ENCODE peak calls at places on chromosomes 1 and 21, in eight cellular contexts. One of them, this sample, is unnamed. For H3K4me1, the result is how much of the 10 kb centered on the place peaks cover.

GRCh38 chr1:35886606-35887431 is 3.8 kb downstream of the AGO1 start:
- DNase-seq in cardiac muscle cell: peak
- DNase-seq in prostate gland: no peak
- DNase-seq in upper lobe of left lung: no peak
- DNase-seq in fibroblast of lung: peak
- DNase-seq in left lung: no peak
- DNase-seq in A673: no peak
- DNase-seq in GM23338: peak
- DNase-seq in this sample: peak

GRCh38 chr1:194233069-194233468 is 1046.7 kb upstream of the B3GALT2 start:
- DNase-seq in cardiac muscle cell: no peak
- DNase-seq in prostate gland: no peak
- DNase-seq in upper lobe of left lung: no peak
- DNase-seq in fibroblast of lung: peak
- DNase-seq in left lung: no peak
- DNase-seq in A673: no peak
- DNase-seq in GM23338: no peak
- DNase-seq in this sample: no peak

GRCh38 chr1:6603424-6603850 is 768 bp upstream of the KLHL21 start:
- DNase-seq in cardiac muscle cell: peak
- DNase-seq in prostate gland: no peak
- DNase-seq in upper lobe of left lung: peak
- DNase-seq in fibroblast of lung: peak
- DNase-seq in left lung: peak
- DNase-seq in A673: peak
- DNase-seq in GM23338: peak
- DNase-seq in this sample: peak

GRCh38 chr1:115838805-115839705 is 1.9 kb downstream of the NHLH2 start:
- DNase-seq in cardiac muscle cell: peak
- DNase-seq in prostate gland: peak
- DNase-seq in upper lobe of left lung: peak
- DNase-seq in fibroblast of lung: peak
- DNase-seq in left lung: peak
- DNase-seq in A673: peak
- DNase-seq in GM23338: peak
- DNase-seq in this sample: no peak

GRCh38 chr1:172882791-172883386 is 167.9 kb downstream of the TNFSF18 start:
- DNase-seq in cardiac muscle cell: no peak
- DNase-seq in prostate gland: no peak
- DNase-seq in upper lobe of left lung: no peak
- DNase-seq in fibroblast of lung: no peak
- DNase-seq in left lung: no peak
- DNase-seq in A673: no peak
- DNase-seq in GM23338: no peak
- DNase-seq in this sample: no peak

GRCh38 chr21:25871566-25871965 is 136.8 kb downstream of the GABPA start:
- DNase-seq in cardiac muscle cell: no peak
- DNase-seq in prostate gland: no peak
- DNase-seq in upper lobe of left lung: no peak
- DNase-seq in fibroblast of lung: no peak
- DNase-seq in left lung: no peak
- DNase-seq in A673: no peak
- DNase-seq in GM23338: peak
- DNase-seq in this sample: peak

GRCh38 chr1:191963781-191964455 is 194.3 kb upstream of the RGS18 start:
- DNase-seq in cardiac muscle cell: no peak
- DNase-seq in prostate gland: no peak
- DNase-seq in upper lobe of left lung: no peak
- DNase-seq in fibroblast of lung: peak
- DNase-seq in left lung: no peak
- DNase-seq in A673: peak
- DNase-seq in GM23338: no peak
- DNase-seq in this sample: peak

GRCh38 chr21:43731891-43732711 is 13.2 kb downstream of the PDXK start:
- DNase-seq in cardiac muscle cell: no peak
- DNase-seq in prostate gland: no peak
- DNase-seq in upper lobe of left lung: no peak
- DNase-seq in fibroblast of lung: peak
- DNase-seq in left lung: no peak
- DNase-seq in A673: peak
- DNase-seq in GM23338: no peak
- DNase-seq in this sample: no peak

GRCh38 chr1:107750364-107750959 is 214.5 kb downstream of the VAV3 start:
- DNase-seq in cardiac muscle cell: peak
- DNase-seq in prostate gland: peak
- DNase-seq in upper lobe of left lung: no peak
- DNase-seq in fibroblast of lung: peak
- DNase-seq in left lung: no peak
- DNase-seq in A673: peak
- DNase-seq in GM23338: peak
- DNase-seq in this sample: peak

GRCh38 chr1:162663589-162664030 is 31.3 kb downstream of the DDR2 start:
- DNase-seq in cardiac muscle cell: no peak
- DNase-seq in prostate gland: no peak
- DNase-seq in upper lobe of left lung: no peak
- DNase-seq in fibroblast of lung: peak
- DNase-seq in left lung: no peak
- DNase-seq in A673: peak
- DNase-seq in GM23338: peak
- DNase-seq in this sample: peak

DNA sequence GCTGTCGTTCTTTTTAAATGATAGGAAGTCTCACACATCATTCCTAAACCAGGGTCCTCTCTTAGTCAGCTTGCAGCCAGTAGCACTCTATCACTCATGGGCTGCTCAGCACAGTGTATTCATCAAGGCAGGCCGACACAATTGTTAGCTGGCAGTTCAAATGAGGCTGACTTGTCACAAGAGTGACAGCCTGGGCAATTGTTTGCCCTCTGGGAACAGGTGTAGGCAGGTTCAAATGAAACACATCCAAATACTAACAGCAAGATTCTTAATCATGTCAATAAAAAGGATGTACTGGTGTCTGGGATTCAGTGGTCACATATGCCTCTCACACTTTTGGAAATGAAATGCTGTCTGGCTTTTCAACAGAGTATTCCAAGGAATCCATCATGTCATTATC is 76.8 kb downstream of the ERICH3 start:
- DNase-seq in cardiac muscle cell: no peak
- DNase-seq in prostate gland: no peak
- DNase-seq in upper lobe of left lung: no peak
- DNase-seq in fibroblast of lung: no peak
- DNase-seq in left lung: no peak
- DNase-seq in A673: no peak
- DNase-seq in GM23338: no peak
- DNase-seq in this sample: no peak
- TF ChIP-seq CTCF in cardiac muscle cell: no peak
- TF ChIP-seq CTCF in prostate gland: no peak
- TF ChIP-seq CTCF in upper lobe of left lung: no peak
- TF ChIP-seq CTCF in fibroblast of lung: no peak
- TF ChIP-seq CTCF in left lung: no peak
- TF ChIP-seq CTCF in A673: no peak
- TF ChIP-seq CTCF in GM23338: no peak
- TF ChIP-seq CTCF in this sample: no peak

DNA sequence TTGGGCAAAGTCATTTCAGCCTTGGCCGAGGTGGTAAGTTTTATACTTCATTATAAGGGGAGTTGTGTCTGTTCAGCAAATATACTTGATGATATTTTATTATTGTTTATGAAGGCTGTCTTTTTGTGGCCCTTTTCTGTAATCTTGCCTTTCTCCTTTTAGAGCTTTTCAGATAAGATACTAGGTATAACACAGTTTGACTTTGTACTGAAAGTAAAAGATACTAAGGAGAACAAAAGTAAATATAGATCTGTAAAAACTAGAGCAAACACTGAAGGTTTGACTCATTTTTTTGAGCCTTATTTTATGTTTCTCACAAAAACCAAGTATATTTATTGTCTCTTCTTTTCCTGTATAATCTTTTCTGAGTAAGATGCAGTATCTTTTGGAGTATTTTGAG is 61.9 kb downstream of the KIF1B start:
- DNase-seq in cardiac muscle cell: no peak
- DNase-seq in prostate gland: no peak
- DNase-seq in upper lobe of left lung: no peak
- DNase-seq in fibroblast of lung: no peak
- DNase-seq in left lung: no peak
- DNase-seq in A673: no peak
- DNase-seq in GM23338: no peak
- DNase-seq in this sample: no peak
- H3K4me1 ChIP-seq in cardiac muscle cell: under half
- H3K4me1 ChIP-seq in prostate gland: under half
- H3K4me1 ChIP-seq in upper lobe of left lung: under half
- H3K4me1 ChIP-seq in fibroblast of lung: under half
- H3K4me1 ChIP-seq in left lung: under half
- H3K4me1 ChIP-seq in A673: under half
- H3K4me1 ChIP-seq in GM23338: under half
- H3K4me1 ChIP-seq in this sample: under half

GRCh38 chr1:180504186-180504585 is 1.8 kb upstream of the ACBD6 start:
- DNase-seq in cardiac muscle cell: no peak
- DNase-seq in prostate gland: no peak
- DNase-seq in upper lobe of left lung: no peak
- DNase-seq in fibroblast of lung: no peak
- DNase-seq in left lung: no peak
- DNase-seq in A673: no peak
- DNase-seq in GM23338: no peak
- DNase-seq in this sample: no peak

GRCh38 chr1:180508725-180509097 is 6.3 kb upstream of the ACBD6 start:
- DNase-seq in cardiac muscle cell: no peak
- DNase-seq in prostate gland: no peak
- DNase-seq in upper lobe of left lung: peak
- DNase-seq in fibroblast of lung: no peak
- DNase-seq in left lung: peak
- DNase-seq in A673: no peak
- DNase-seq in GM23338: no peak
- DNase-seq in this sample: no peak

GRCh38 chr1:180510882-180511281 is 8.5 kb upstream of the ACBD6 start:
- DNase-seq in cardiac muscle cell: no peak
- DNase-seq in prostate gland: no peak
- DNase-seq in upper lobe of left lung: no peak
- DNase-seq in fibroblast of lung: no peak
- DNase-seq in left lung: no peak
- DNase-seq in A673: no peak
- DNase-seq in GM23338: no peak
- DNase-seq in this sample: no peak

GRCh38 chr1:180505732-180506335 is 3.5 kb upstream of the ACBD6 start:
- DNase-seq in cardiac muscle cell: no peak
- DNase-seq in prostate gland: no peak
- DNase-seq in upper lobe of left lung: no peak
- DNase-seq in fibroblast of lung: no peak
- DNase-seq in left lung: no peak
- DNase-seq in A673: no peak
- DNase-seq in GM23338: no peak
- DNase-seq in this sample: no peak

DNA sequence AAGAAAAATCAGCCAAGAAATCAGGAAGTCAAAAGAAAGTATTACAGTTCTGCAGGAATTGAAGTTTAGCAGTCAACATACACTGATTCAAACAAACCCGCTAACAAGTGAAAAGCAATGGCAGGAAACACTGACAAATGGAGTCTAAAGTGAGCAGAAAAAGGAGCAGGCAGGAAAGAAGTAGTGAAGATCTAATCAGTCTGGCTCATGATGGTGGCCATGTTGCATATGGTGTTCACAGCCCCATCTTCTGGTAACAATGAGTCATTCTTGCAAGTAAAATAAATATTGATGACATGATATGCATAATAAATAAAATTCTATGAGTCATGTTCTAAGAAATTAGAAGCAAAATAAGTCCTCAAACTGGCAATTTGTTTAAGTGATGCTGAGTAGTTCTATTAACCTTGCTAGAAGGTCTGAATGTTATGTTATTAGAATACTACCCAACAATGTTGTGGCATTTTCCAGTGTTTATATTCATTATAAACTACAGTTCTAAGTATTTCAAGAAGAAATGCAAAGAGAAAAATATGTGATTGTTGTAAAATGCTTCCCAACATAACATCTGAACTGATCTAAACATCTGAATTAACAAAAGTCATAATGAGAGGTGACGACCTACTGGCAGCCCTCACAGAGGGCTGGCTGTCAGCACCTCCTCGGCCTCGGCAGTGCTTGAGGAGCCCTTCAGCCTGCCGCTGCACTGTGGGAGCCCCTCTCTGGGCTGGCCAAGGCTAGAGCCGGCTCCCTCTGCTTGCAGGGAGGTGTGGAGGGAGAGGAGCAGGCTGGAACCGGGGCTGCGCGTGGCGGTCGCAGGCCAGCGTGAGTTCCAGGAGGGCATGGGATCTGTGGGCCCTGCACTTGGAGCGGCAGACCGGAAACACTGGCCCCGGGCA is 5.7 kb upstream of the ACBD6 start:
- DNase-seq in cardiac muscle cell: no peak
- DNase-seq in prostate gland: no peak
- DNase-seq in upper lobe of left lung: peak
- DNase-seq in fibroblast of lung: peak
- DNase-seq in left lung: peak
- DNase-seq in A673: peak
- DNase-seq in GM23338: no peak
- DNase-seq in this sample: no peak
- TF ChIP-seq CTCF in cardiac muscle cell: no peak
- TF ChIP-seq CTCF in prostate gland: no peak
- TF ChIP-seq CTCF in upper lobe of left lung: no peak
- TF ChIP-seq CTCF in fibroblast of lung: no peak
- TF ChIP-seq CTCF in left lung: no peak
- TF ChIP-seq CTCF in A673: peak
- TF ChIP-seq CTCF in GM23338: no peak
- TF ChIP-seq CTCF in this sample: peak

GRCh38 chr1:51618715-51619114 is 1.8 kb downstream of the OSBPL9 start:
- DNase-seq in cardiac muscle cell: no peak
- DNase-seq in prostate gland: no peak
- DNase-seq in upper lobe of left lung: no peak
- DNase-seq in fibroblast of lung: no peak
- DNase-seq in left lung: no peak
- DNase-seq in A673: no peak
- DNase-seq in GM23338: no peak
- DNase-seq in this sample: no peak
- H3K4me1 ChIP-seq in cardiac muscle cell: under half
- H3K4me1 ChIP-seq in prostate gland: under half
- H3K4me1 ChIP-seq in upper lobe of left lung: under half
- H3K4me1 ChIP-seq in fibroblast of lung: under half
- H3K4me1 ChIP-seq in left lung: under half
- H3K4me1 ChIP-seq in A673: under half
- H3K4me1 ChIP-seq in GM23338: under half
- H3K4me1 ChIP-seq in this sample: under half

GRCh38 chr1:91700332-91700731 is 185.6 kb downstream of the TGFBR3 start:
- DNase-seq in cardiac muscle cell: no peak
- DNase-seq in prostate gland: no peak
- DNase-seq in upper lobe of left lung: no peak
- DNase-seq in fibroblast of lung: peak
- DNase-seq in left lung: no peak
- DNase-seq in A673: no peak
- DNase-seq in GM23338: no peak
- DNase-seq in this sample: no peak
- TF ChIP-seq CTCF in cardiac muscle cell: peak
- TF ChIP-seq CTCF in prostate gland: no peak
- TF ChIP-seq CTCF in upper lobe of left lung: no peak
- TF ChIP-seq CTCF in fibroblast of lung: peak
- TF ChIP-seq CTCF in left lung: no peak
- TF ChIP-seq CTCF in A673: no peak
- TF ChIP-seq CTCF in GM23338: peak
- TF ChIP-seq CTCF in this sample: no peak

DNA sequence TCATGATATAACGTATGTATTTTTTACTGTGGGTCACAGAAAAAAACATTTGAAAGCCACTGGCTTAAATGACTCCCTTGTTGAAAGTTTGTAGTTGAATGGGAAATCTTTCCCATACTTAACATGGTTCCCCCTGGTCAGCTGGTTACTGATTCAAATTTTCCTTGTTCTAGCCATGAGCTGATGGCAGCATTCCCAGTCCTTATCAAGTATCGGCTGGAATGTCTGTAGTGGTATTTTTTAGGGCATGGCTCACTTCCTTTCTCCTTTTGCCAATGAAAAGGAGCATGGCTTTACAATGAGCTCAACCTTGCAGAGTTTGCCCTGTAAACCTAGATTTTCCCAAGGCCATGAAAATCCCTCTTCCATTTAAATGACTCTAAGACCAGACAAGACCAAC is 55.7 kb downstream of the GIPC2 start:
- DNase-seq in cardiac muscle cell: peak
- DNase-seq in prostate gland: no peak
- DNase-seq in upper lobe of left lung: no peak
- DNase-seq in fibroblast of lung: peak
- DNase-seq in left lung: no peak
- DNase-seq in A673: peak
- DNase-seq in GM23338: peak
- DNase-seq in this sample: no peak
- H3K4me1 ChIP-seq in cardiac muscle cell: under half
- H3K4me1 ChIP-seq in prostate gland: under half
- H3K4me1 ChIP-seq in upper lobe of left lung: under half
- H3K4me1 ChIP-seq in fibroblast of lung: under half
- H3K4me1 ChIP-seq in left lung: under half
- H3K4me1 ChIP-seq in A673: under half
- H3K4me1 ChIP-seq in GM23338: under half
- H3K4me1 ChIP-seq in this sample: under half